ENCODE peak calls at places on chromosomes 16 and 17, in five cellular contexts. F is right cardiac atrium; C is IMR-90; T is CD8-positive, alpha-beta memory T cell; Y is heart right ventricle. J is an unnamed sample. For H3K4me1, the result is how much of the 10 kb centered on the place peaks cover.

GRCh38 chr17:42679492-42680330 is 1.9 kb downstream of the CCR10 start:
- DNase-seq in F (peak), C (peak), T (peak), Y (peak), J (peak)

GRCh38 chr17:37358098-37358829 is 17.5 kb upstream of the C17orf78 start:
- DNase-seq in F (peak), C (peak), T (peak), Y (peak), J (peak)

GRCh38 chr16:77306050-77306616 is 106.9 kb downstream of the SYCE1L start:
- DNase-seq in F (no peak), C (no peak), T (no peak), Y (no peak), J (no peak)

GRCh38 chr17:81493198-81494038 is 19.2 kb downstream of the ACTG1 start:
- DNase-seq in F (no peak), C (no peak), T (no peak), Y (no peak), J (no peak)

GRCh38 chr17:74199306-74200092 is 4.0 kb upstream of the RPL38 start:
- DNase-seq in F (peak), C (no peak), T (peak), Y (peak), J (peak)

GRCh38 chr17:4086041-4086483 is 56.8 kb downstream of the ZZEF1 start:
- DNase-seq in F (no peak), C (no peak), T (no peak), Y (no peak), J (no peak)

GRCh38 chr16:28309811-28310311 is 17.5 kb downstream of the SBK1 start:
- DNase-seq in F (no peak), C (no peak), T (peak), Y (no peak), J (no peak)

GRCh38 chr16:70736454-70737376 is 50.9 kb upstream of the MTSS2 start:
- DNase-seq in F (no peak), C (peak), T (peak), Y (no peak), J (no peak)

GRCh38 chr16:20901068-20901440 is 483 bp downstream of the LYRM1 start:
- DNase-seq in F (no peak), C (no peak), T (peak), Y (no peak), J (peak)

GRCh38 chr17:79453481-79453880 is 157.4 kb downstream of the RBFOX3 start:
- DNase-seq in F (no peak), C (no peak), T (no peak), Y (no peak), J (no peak)

GRCh38 chr16:2151188-2152091 is 3.0 kb downstream of the RAB26 start:
- DNase-seq in F (peak), C (no peak), T (no peak), Y (no peak), J (no peak)

GRCh38 chr17:16027708-16028584 is 28.3 kb downstream of the TTC19 start:
- DNase-seq in F (no peak), C (peak), T (peak), Y (no peak), J (peak)

GRCh38 chr17:17073006-17073626 is 30.9 kb downstream of the MPRIP start:
- DNase-seq in F (no peak), C (no peak), T (peak), Y (no peak), J (no peak)

GRCh38 chr17:82729479-82730260 is 5.7 kb upstream of the FN3K start:
- DNase-seq in F (no peak), C (no peak), T (no peak), Y (no peak), J (no peak)

GRCh38 chr16:66383551-66383950 is 17.1 kb downstream of the CDH5 start:
- DNase-seq in F (no peak), C (no peak), T (no peak), Y (no peak), J (no peak)

GRCh38 chr17:77151236-77151635 is 10.5 kb downstream of the SEC14L1 start:
- DNase-seq in F (no peak), C (no peak), T (no peak), Y (no peak), J (no peak)

GRCh38 chr16:86753399-86753798 is 175.1 kb downstream of the FOXL1 start:
- DNase-seq in F (no peak), C (no peak), T (no peak), Y (no peak), J (no peak)

GRCh38 chr17:28613916-28614315 is at the start of gene RSKR:
- DNase-seq in F (no peak), C (no peak), T (no peak), Y (no peak), J (no peak)

GRCh38 chr17:68950725-68951124 is 4.5 kb downstream of the ABCA8 start:
- DNase-seq in F (no peak), C (no peak), T (no peak), Y (no peak), J (no peak)

GRCh38 chr17:731943-732787 is at the start of gene TLCD3A:
- DNase-seq in F (peak), C (peak), T (peak), Y (peak), J (peak)

GRCh38 chr17:45770632-45771472 is 13.3 kb upstream of the CRHR1 start:
- DNase-seq in F (no peak), C (no peak), T (no peak), Y (no peak), J (no peak)

GRCh38 chr17:61276806-61277205 is 122.8 kb upstream of the TBX2 start:
- DNase-seq in F (no peak), C (no peak), T (no peak), Y (no peak), J (no peak)

GRCh38 chr17:60390223-60390622 is 1.7 kb downstream of the USP32 start:
- DNase-seq in F (no peak), C (peak), T (no peak), Y (no peak), J (peak)

GRCh38 chr16:5176505-5176904 is 78.9 kb upstream of the EEF2KMT start:
- DNase-seq in F (no peak), C (no peak), T (no peak), Y (no peak), J (no peak)

GRCh38 chr17:36793976-36794375 is 143.3 kb upstream of the LHX1 start:
- DNase-seq in F (no peak), C (no peak), T (no peak), Y (no peak), J (no peak)

GRCh38 chr17:4944163-4944553 is 4.1 kb downstream of the RNF167 start:
- DNase-seq in F (no peak), C (no peak), T (peak), Y (no peak), J (peak)

GRCh38 chr16:6946802-6947201 is 385.8 kb upstream of the RBFOX1 start:
- DNase-seq in F (no peak), C (no peak), T (no peak), Y (no peak), J (no peak)

GRCh38 chr17:8105957-8106398 is 12.3 kb downstream of the ALOXE3 start:
- DNase-seq in F (no peak), C (no peak), T (no peak), Y (no peak), J (no peak)

GRCh38 chr17:28925912-28926365 is 23.1 kb upstream of the DHRS13 start:
- DNase-seq in F (no peak), C (peak), T (peak), Y (no peak), J (peak)

GRCh38 chr16:88967800-88968588 is 9.0 kb downstream of the CBFA2T3 start:
- DNase-seq in F (no peak), C (no peak), T (no peak), Y (no peak), J (no peak)

GRCh38 chr16:88968589-88969280 is 8.3 kb downstream of the CBFA2T3 start:
- DNase-seq in F (no peak), C (no peak), T (no peak), Y (no peak), J (no peak)

GRCh38 chr16:88965411-88965810 is 11.6 kb downstream of the CBFA2T3 start:
- DNase-seq in F (no peak), C (no peak), T (no peak), Y (no peak), J (no peak)

GRCh38 chr16:88965826-88966480 is 11.1 kb downstream of the CBFA2T3 start:
- DNase-seq in F (no peak), C (no peak), T (no peak), Y (no peak), J (no peak)

DNA sequence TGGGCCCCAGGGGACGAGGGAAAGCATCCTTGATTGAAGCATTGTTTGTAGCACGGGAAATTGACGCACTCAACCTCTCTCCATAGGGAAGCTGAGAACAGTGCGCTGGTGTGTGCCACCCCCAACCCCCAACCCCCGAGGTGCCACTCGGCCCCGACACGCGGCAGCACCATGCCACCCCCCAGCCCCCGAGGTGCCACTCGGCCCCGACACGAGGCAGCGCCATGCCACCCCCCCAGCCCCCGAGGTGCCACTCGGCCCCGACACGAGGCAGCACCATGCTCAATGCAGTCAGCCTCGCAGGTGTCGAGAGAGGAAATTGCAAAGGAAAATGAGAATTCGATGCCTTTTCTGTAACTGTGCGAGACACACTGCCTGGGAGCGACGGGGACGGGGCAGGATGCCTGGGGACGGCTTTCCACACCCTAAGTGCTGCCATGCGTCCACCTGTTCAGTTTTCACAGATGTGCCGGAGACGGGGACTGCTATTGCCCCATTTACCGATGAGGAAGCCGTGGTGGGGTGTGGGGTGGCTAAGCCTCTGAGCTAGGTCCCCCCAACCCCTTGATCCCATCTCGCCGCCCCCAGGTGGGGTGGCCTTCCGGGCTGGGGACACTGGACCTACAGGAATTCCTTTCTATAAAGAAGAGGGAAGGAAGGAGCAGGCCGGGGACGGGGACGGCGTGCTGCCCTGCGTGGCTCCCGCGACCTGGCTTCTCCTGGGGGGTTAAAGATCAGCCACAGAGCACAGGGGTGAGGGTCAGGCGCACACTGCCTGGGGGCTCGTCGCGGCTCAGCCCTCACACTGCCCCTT is 9.8 kb downstream of the CBFA2T3 start:
- DNase-seq in F (no peak), C (no peak), T (no peak), Y (no peak), J (no peak)
- H3K4me1 ChIP-seq in F (under half), C (under half), T (under half), Y (under half), J (under half)

GRCh38 chr17:65058615-65059014 is 2.1 kb upstream of the GNA13 start:
- DNase-seq in F (no peak), C (no peak), T (no peak), Y (no peak), J (no peak)
- H3K4me3 ChIP-seq in F (no peak), C (no peak), T (no peak), Y (no peak), J (no peak)

GRCh38 chr16:24166684-24167083 is 89.5 kb upstream of the CACNG3 start:
- DNase-seq in F (no peak), C (no peak), T (no peak), Y (no peak), J (no peak)
- H3K27ac ChIP-seq in F (no peak), C (no peak), T (no peak), Y (no peak), J (no peak)

GRCh38 chr16:89577055-89577759 is 1.6 kb downstream of the CPNE7 start:
- DNase-seq in F (no peak), C (no peak), T (no peak), Y (no peak), J (no peak)
- H3K4me1 ChIP-seq in F (under half), C (under half), T (under half), Y (under half), J (under half)

GRCh38 chr16:13390986-13391305 is 489.5 kb downstream of the SHISA9 start:
- DNase-seq in F (no peak), C (no peak), T (no peak), Y (no peak), J (no peak)
- H3K4me3 ChIP-seq in F (no peak), C (no peak), T (no peak), Y (no peak), J (no peak)

GRCh38 chr16:72013888-72014538 is 5.5 kb downstream of the DHODH start:
- DNase-seq in F (peak), C (no peak), T (no peak), Y (peak), J (no peak)
- H3K27ac ChIP-seq in F (peak), C (no peak), T (peak), Y (no peak), J (peak)

J was measured in small intestine.